ENCODE peak calls at places on chromosomes 2 and 18, in ten cellular contexts. R is stimulated activated CD4-positive, alpha-beta T cell treated with anti-CD3 and anti-CD28 coated beads, Interleukin-4, amount 100 ng/mL, for 48 hours; A is AG04450; W is HS-27A; G is ovary; D is DMS79; P is HCEC 1CT; T is heart left ventricle; M is GM04503; I is IMR-90. V is an unnamed sample.

GRCh38 chr2:235825946-235826345 is 332.1 kb downstream of the AGAP1 start:
- DNase-seq in T (no peak), M (no peak), A (no peak), G (no peak), I (no peak), W (no peak), D (no peak), P (no peak), R (no peak), V (no peak)

GRCh38 chr2:217931846-217932560 is 70.8 kb downstream of the TNS1 start:
- DNase-seq in W (no peak), A (no peak), D (no peak), R (no peak), M (no peak), I (no peak), G (no peak), P (no peak), T (no peak), V (no peak)

GRCh38 chr2:64654993-64655666 is 1.4 kb upstream of the SERTAD2 start:
- DNase-seq in P (peak; percentile 36), M (no peak), D (no peak), T (no peak), G (no peak), A (no peak), W (no peak), I (no peak), R (no peak), V (no peak)

GRCh38 chr2:66134113-66134730 is 300.7 kb upstream of the MEIS1 start:
- DNase-seq in R (no peak), A (no peak), P (no peak), G (no peak), D (peak; percentile 91), I (no peak), W (no peak), T (no peak), M (no peak), V (no peak)

GRCh38 chr18:35634376-35634775 is 52.8 kb downstream of the GALNT1 start:
- DNase-seq in P (peak; percentile 62), G (no peak), R (no peak), A (no peak), M (no peak), D (no peak), I (no peak), T (no peak), W (no peak), V (no peak)

GRCh38 chr2:5985551-5986229 is 293.5 kb downstream of the SOX11 start:
- DNase-seq in T (no peak), M (no peak), A (no peak), D (peak; percentile 14), W (no peak), G (no peak), P (no peak), I (no peak), R (no peak), V (no peak)

GRCh38 chr2:76679025-76679396 is 843.2 kb downstream of the LRRTM4 start:
- DNase-seq in R (no peak), I (no peak), M (no peak), P (no peak), D (no peak), A (no peak), W (no peak), T (no peak), G (no peak), V (no peak)

GRCh38 chr2:128638741-128639477 is 320.2 kb upstream of the HS6ST1 start:
- DNase-seq in A (no peak), I (no peak), G (no peak), T (no peak), W (no peak), M (peak; percentile 10), R (no peak), D (no peak), P (no peak), V (peak; percentile 56)

GRCh38 chr2:176002684-176003225 is 688 bp upstream of the LNPK start:
- DNase-seq in R (peak; percentile 6), A (no peak), T (no peak), W (no peak), M (no peak), I (peak; percentile 27), G (no peak), D (peak; percentile 44), P (no peak), V (no peak)

GRCh38 chr2:179751184-179751809 is 110.1 kb downstream of the ZNF385B start:
- DNase-seq in G (no peak), I (peak; percentile 47), D (no peak), A (no peak), M (no peak), T (no peak), W (peak; percentile 8), P (peak; percentile 48), R (no peak), V (no peak)

GRCh38 chr2:122018736-122019135 is 263.3 kb downstream of the TSN start:
- DNase-seq in A (no peak), G (no peak), W (no peak), T (no peak), M (no peak), I (no peak), P (no peak), R (no peak), D (no peak), V (no peak)

GRCh38 chr2:102155703-102156515 is 13.4 kb downstream of the IL1R1 start:
- DNase-seq in D (no peak), M (peak; percentile 61), R (no peak), W (no peak), P (peak; percentile 74), T (no peak), G (no peak), A (no peak), I (peak; percentile 69), V (no peak)

GRCh38 chr2:177271981-177272666 is 7.6 kb upstream of the NFE2L2 start:
- DNase-seq in I (no peak), P (no peak), T (no peak), R (no peak), W (no peak), D (no peak), G (no peak), A (no peak), M (no peak), V (no peak)

GRCh38 chr2:24824966-24825882 is 32.0 kb downstream of the CENPO start:
- DNase-seq in A (no peak), G (no peak), I (no peak), D (no peak), P (peak; percentile 28), M (no peak), R (peak; percentile 47), W (no peak), T (no peak), V (no peak)

GRCh38 chr2:47569658-47570398 is 166.9 kb downstream of the MSH2 start:
- DNase-seq in M (no peak), P (no peak), G (no peak), W (no peak), T (no peak), A (no peak), R (peak; percentile 18), I (peak; percentile 6), D (no peak), V (no peak)

GRCh38 chr2:215290980-215291599 is 20.8 kb upstream of the ATIC start:
- DNase-seq in T (no peak), R (no peak), A (no peak), W (no peak), I (no peak), P (no peak), M (no peak), G (no peak), D (no peak), V (no peak)

GRCh38 chr2:235468978-235469694 is 24.7 kb upstream of the AGAP1 start:
- DNase-seq in M (peak; percentile 79), D (peak; percentile 72), I (peak; percentile 94), T (no peak), P (peak; percentile 95), G (no peak), W (no peak), A (peak; percentile 67), R (no peak), V (peak; percentile 69)

GRCh38 chr18:11572201-11572600 is 37.2 kb upstream of the SLC35G4 start:
- DNase-seq in M (no peak), A (no peak), R (no peak), W (no peak), D (no peak), I (no peak), P (no peak), T (no peak), G (no peak), V (no peak)

GRCh38 chr2:50953021-50953420 is 78.9 kb downstream of the NRXN1 start:
- DNase-seq in P (peak; percentile 45), D (no peak), A (no peak), G (no peak), W (no peak), M (no peak), I (peak; percentile 68), R (no peak), T (no peak), V (no peak)

GRCh38 chr18:45066868-45067267 is 386.2 kb downstream of the SETBP1 start:
- DNase-seq in W (no peak), T (no peak), I (no peak), A (no peak), D (no peak), G (no peak), R (no peak), P (no peak), M (no peak), V (no peak)

GRCh38 chr18:8454136-8454535 is 155.1 kb upstream of the RAB12 start:
- DNase-seq in W (no peak), R (no peak), M (no peak), D (no peak), T (no peak), I (no peak), G (no peak), A (no peak), P (no peak), V (no peak)

GRCh38 chr2:160666019-160666676 is 172.5 kb upstream of the RBMS1 start:
- DNase-seq in A (peak; percentile 82), G (peak; percentile 19), T (no peak), M (peak; percentile 98), R (no peak), I (peak; percentile 99), D (no peak), P (peak; percentile 97), W (peak; percentile 70), V (peak; percentile 93)

GRCh38 chr2:207970138-207970824 is 55.0 kb downstream of the PLEKHM3 start:
- DNase-seq in W (no peak), M (no peak), I (no peak), D (no peak), G (no peak), R (no peak), A (no peak), P (no peak), T (no peak), V (no peak)